ENCODE peak calls at places on chromosomes 4 and X, in seven cellular contexts. F, C, O, G, A, N and B are unnamed samples.

GRCh38 chrX:131792356-131792749 is 230.7 kb upstream of the STK26 start:
- DNase-seq in F (no peak), C (peak), O (no peak), G (peak), A (peak), N (peak), B (peak)

GRCh38 chr4:121698119-121698732 is 1.4 kb upstream of the ANXA5 start:
- DNase-seq in F (no peak), C (no peak), O (no peak), G (no peak), A (no peak), N (no peak), B (no peak)

GRCh38 chr4:142348489-142349076 is 497.5 kb downstream of the INPP4B start:
- DNase-seq in F (no peak), C (no peak), O (no peak), G (no peak), A (peak), N (no peak), B (no peak)

GRCh38 chrX:154430916-154431315 is 2.4 kb downstream of the ATP6AP1 start:
- DNase-seq in F (no peak), C (no peak), O (no peak), G (no peak), A (no peak), N (no peak), B (no peak)

GRCh38 chrX:12974797-12975669 is at the start of gene TMSB4X:
- DNase-seq in F (peak), C (peak), O (peak), G (peak), A (peak), N (peak), B (peak)

GRCh38 chr4:153257151-153257620 is 52.9 kb downstream of the TRIM2 start:
- DNase-seq in F (no peak), C (peak), O (no peak), G (no peak), A (peak), N (no peak), B (peak)

GRCh38 chr4:139917896-139918295 is 236.1 kb downstream of the MAML3 start:
- DNase-seq in F (no peak), C (no peak), O (no peak), G (no peak), A (no peak), N (no peak), B (no peak)

GRCh38 chr4:152094851-152095700 is 334.3 kb upstream of the GATB start:
- DNase-seq in F (no peak), C (peak), O (no peak), G (no peak), A (no peak), N (no peak), B (no peak)

GRCh38 chr4:65624651-65625050 is 45.6 kb downstream of the EPHA5 start:
- DNase-seq in F (no peak), C (peak), O (no peak), G (no peak), A (no peak), N (no peak), B (no peak)

DNA sequence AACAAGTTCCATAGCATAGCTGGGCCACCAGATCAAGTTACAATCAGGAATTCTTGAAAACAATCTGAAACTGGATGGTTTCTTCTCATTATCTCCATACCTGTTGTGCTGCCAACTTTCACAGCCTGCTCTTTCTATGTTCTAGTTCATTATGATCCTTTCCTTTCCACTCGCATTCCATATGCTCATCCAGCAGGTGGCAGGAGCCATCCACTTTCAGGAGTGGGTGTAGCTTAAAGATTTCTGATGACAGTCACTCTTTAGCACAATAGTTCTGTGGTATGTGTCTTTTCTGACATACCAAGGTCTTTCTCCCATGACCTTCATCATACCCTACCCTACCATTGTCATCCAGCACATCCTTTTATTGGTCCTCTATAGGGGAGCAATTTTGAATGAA is 46.4 kb downstream of the PAGE2 start:
- DNase-seq in F (no peak), C (peak), O (peak), G (no peak), A (no peak), N (peak), B (no peak)
- TF ChIP-seq CTCF in F (peak), C (peak), O (peak), G (no peak), A (peak), N (peak), B (peak)

GRCh38 chrX:115226929-115227328 is 7.0 kb downstream of the LRCH2 start:
- DNase-seq in F (peak), C (peak), O (peak), G (no peak), A (no peak), N (peak), B (no peak)
- TF ChIP-seq CTCF in F (peak), C (peak), O (peak), G (no peak), A (peak), N (peak), B (peak)

DNA sequence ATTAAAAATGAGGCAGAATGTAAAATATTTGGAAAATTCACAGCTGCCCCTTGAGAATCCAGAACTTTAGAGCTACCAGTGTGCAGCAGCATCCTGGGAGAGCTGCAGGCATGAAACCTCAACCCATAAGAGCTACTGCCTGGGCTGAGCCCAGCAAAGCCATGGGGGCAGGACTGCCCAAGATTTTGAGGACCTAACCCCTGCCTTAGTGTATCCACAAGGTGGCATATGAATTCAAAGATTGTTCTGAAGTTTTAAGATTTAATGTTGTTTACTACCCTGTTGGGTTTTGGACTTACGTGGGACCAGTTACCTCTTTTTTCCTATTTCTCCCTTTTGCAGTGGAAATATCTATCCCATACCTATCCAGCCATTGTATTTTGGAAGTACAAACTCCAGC is 26.4 kb downstream of the CASP6 start:
- DNase-seq in F (no peak), C (no peak), O (no peak), G (no peak), A (no peak), N (no peak), B (no peak)
- TF ChIP-seq CTCF in F (no peak), C (no peak), O (no peak), G (no peak), A (no peak), N (no peak), B (no peak)

DNA sequence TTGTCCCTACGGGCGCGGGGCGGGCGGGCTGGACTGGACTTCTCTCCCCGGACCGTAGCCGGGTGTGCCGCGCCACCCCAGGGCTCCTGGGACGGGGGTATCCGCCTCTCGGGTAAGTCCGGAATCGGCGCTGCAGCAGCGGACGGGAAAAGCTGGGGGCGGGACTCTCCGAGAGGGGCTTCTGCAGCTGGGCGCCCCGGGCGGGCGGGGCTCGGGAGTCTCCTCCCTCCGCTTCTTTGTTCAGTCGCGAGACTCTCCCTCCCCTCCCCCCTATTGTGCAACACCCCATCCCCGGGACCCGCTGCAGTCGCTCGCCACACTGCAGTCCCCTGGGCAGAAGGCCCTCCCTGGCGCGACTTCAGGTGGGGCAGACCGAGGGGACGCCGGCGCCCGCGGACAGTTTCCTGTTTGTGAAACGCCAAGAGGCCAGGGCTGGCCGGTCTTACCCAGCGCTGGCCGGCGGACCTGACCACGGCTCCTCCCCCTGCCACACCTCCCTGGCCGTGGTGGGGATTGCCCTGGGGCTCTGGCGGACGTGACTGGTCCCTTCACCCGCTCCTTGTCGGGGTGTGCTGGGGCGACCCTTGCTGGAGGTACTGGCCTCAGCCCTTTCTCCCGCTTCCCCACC is 966 bp downstream of the CCNG2 start:
- DNase-seq in F (peak), C (peak), O (peak), G (peak), A (peak), N (peak), B (peak)
- TF ChIP-seq CTCF in F (no peak), C (no peak), O (no peak), G (no peak), A (peak), N (no peak), B (no peak)

GRCh38 chr4:98151145-98151929 is 8.1 kb upstream of the STPG2 start:
- DNase-seq in F (no peak), C (no peak), O (no peak), G (no peak), A (no peak), N (peak), B (no peak)

GRCh38 chr4:98148856-98149255 is 5.6 kb upstream of the STPG2 start:
- DNase-seq in F (peak), C (no peak), O (no peak), G (no peak), A (no peak), N (no peak), B (no peak)

DNA sequence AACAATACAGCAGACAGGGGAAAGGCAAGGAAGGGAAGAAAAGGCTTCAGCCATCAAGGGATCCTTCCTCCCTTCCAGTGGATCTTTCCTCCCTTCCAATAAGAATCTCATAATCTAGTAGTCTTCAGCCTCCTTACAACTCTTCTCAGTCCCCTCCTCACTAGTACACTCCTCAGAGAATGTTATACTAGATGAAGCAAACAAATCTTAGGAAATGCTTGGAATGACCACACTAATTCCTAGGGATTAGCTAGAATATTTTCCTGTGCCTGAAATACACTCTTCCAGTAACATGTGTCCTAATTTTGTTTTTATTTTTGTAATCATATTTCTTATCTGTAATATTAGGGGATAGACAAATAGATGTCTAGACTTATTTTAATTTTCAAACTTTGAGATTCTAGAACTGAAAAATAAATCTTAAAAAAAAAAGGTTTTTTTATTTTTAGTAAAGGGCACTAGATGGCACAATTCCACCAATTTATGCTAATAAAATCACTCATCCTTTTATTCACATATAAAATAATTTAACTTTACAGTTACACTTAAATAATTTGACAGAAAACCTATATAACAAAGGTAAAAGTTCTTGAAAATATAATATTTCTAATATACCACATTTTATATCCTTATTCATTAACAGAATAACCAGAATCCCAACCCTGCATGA is 7.0 kb upstream of the STPG2 start:
- DNase-seq in F (no peak), C (peak), O (no peak), G (no peak), A (no peak), N (no peak), B (no peak)
- TF ChIP-seq CTCF in F (peak), C (peak), O (peak), G (no peak), A (peak), N (no peak), B (peak)

DNA sequence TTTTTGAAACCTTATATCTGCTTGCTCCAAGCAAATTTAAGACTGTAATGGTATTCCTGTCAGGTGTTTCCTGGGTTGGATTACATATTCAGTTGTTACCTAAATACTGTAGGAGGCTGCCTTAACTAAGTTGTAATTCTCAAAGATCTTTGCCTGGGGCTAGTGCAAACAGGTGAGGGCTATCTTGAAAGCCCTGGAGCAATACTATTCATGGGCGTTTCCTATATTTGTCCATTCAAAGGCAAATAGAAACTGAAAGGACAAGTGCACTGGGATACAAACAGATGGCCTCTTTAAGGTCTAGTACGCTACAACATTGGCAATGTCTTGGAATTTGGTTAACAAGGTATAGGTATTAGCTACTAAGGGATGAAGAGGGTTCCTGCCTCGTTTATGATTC is 84.1 kb upstream of the CT45A1 start:
- DNase-seq in F (no peak), C (no peak), O (no peak), G (no peak), A (no peak), N (no peak), B (no peak)
- TF ChIP-seq CTCF in F (no peak), C (no peak), O (no peak), G (no peak), A (no peak), N (no peak), B (no peak)